ENCODE peak calls at places on chromosomes 5 and 9, in eight cellular contexts. T, Y, P, C, G, H, U and F are unnamed samples. For H3K4me1, the result is how much of the 10 kb centered on the place peaks cover.

GRCh38 chr5:111513175-111513520 is 813 bp upstream of the STARD4 start:
- DNase-seq in P (no peak), Y (no peak), G (no peak), C (no peak), T (no peak), U (no peak), H (no peak), F (no peak)

GRCh38 chr5:179319741-179320281 is 25.4 kb downstream of the ADAMTS2 start:
- DNase-seq in U (no peak), C (no peak), G (peak), T (no peak), H (peak), P (peak), Y (peak), F (no peak)

GRCh38 chr5:72160299-72160698 is 53.0 kb downstream of the MAP1B start:
- DNase-seq in Y (no peak), U (no peak), T (no peak), P (no peak), C (no peak), H (no peak), G (no peak), F (no peak)

GRCh38 chr5:72531496-72532190 is 24.4 kb upstream of the ZNF366 start:
- DNase-seq in U (no peak), T (peak), C (no peak), P (no peak), Y (no peak), H (no peak), G (no peak), F (no peak)

GRCh38 chr5:176693477-176693851 is 46.2 kb downstream of the TSPAN17 start:
- DNase-seq in H (no peak), Y (no peak), T (no peak), U (no peak), P (no peak), C (no peak), G (no peak), F (no peak)

GRCh38 chr5:154403234-154403633 is 42.6 kb upstream of the SAP30L start:
- DNase-seq in C (no peak), T (no peak), H (no peak), Y (no peak), G (no peak), P (peak), U (no peak), F (no peak)

GRCh38 chr9:36144322-36145206 is 8.0 kb downstream of the GLIPR2 start:
- DNase-seq in H (no peak), C (no peak), Y (no peak), P (peak), T (no peak), G (no peak), U (no peak), F (no peak)

GRCh38 chr9:97651646-97652045 is 18.0 kb downstream of the NCBP1 start:
- DNase-seq in T (no peak), P (no peak), Y (no peak), H (no peak), C (no peak), U (no peak), G (no peak), F (no peak)

GRCh38 chr5:115461093-115461492 is 83.5 kb downstream of the FEM1C start:
- DNase-seq in H (no peak), T (no peak), P (no peak), U (no peak), G (no peak), Y (no peak), C (no peak), F (no peak)

GRCh38 chr5:88145603-88146467 is 122.8 kb downstream of the TMEM161B start:
- DNase-seq in H (peak), P (no peak), C (peak), U (no peak), T (no peak), G (no peak), Y (no peak), F (no peak)

GRCh38 chr5:75243510-75243909 is 6.8 kb upstream of the ANKRD31 start:
- DNase-seq in T (no peak), P (no peak), Y (no peak), U (no peak), C (no peak), G (no peak), H (no peak), F (no peak)

GRCh38 chr9:68947015-68947414 is 66.9 kb downstream of the PRKACG start:
- DNase-seq in P (no peak), Y (no peak), T (no peak), H (no peak), C (peak), G (no peak), U (no peak), F (no peak)

GRCh38 chr5:77867194-77867691 is 91.1 kb upstream of the TBCA start:
- DNase-seq in U (no peak), T (peak), P (no peak), C (no peak), Y (no peak), G (no peak), H (no peak), F (no peak)

GRCh38 chr5:116395178-116395577 is 179.4 kb downstream of the SEMA6A start:
- DNase-seq in Y (no peak), T (no peak), G (no peak), H (no peak), C (no peak), U (no peak), P (no peak), F (no peak)

GRCh38 chr5:106085136-106085535 is 1585.6 kb downstream of the EFNA5 start:
- DNase-seq in G (no peak), C (no peak), Y (no peak), U (no peak), T (no peak), H (no peak), P (no peak), F (no peak)

GRCh38 chr5:180821538-180821937 is 18.9 kb upstream of the MGAT1 start:
- DNase-seq in C (no peak), U (no peak), G (no peak), H (no peak), T (no peak), Y (no peak), P (no peak), F (no peak)

GRCh38 chr5:72681781-72682180 is 134.7 kb upstream of the TNPO1 start:
- DNase-seq in P (no peak), T (peak), G (no peak), U (no peak), C (no peak), H (no peak), Y (no peak), F (no peak)

GRCh38 chr9:76223749-76224340 is 170.4 kb downstream of the RFK start:
- DNase-seq in Y (no peak), U (no peak), H (no peak), G (no peak), P (no peak), C (no peak), T (no peak), F (no peak)

GRCh38 chr5:96297867-96298266 is 135.2 kb downstream of the PCSK1 start:
- DNase-seq in H (no peak), T (no peak), G (no peak), P (no peak), Y (no peak), C (no peak), U (no peak), F (no peak)

GRCh38 chr5:78985407-78986223 is 505 bp upstream of the ARSB start:
- DNase-seq in C (no peak), G (peak), Y (peak), T (peak), U (no peak), P (peak), H (peak), F (peak)

GRCh38 chr5:42612997-42613396 is 143.6 kb upstream of the CCDC152 start:
- DNase-seq in C (no peak), Y (no peak), U (no peak), T (peak), H (no peak), G (no peak), P (no peak), F (no peak)

GRCh38 chr5:134240421-134240962 is 14.6 kb upstream of the PPP2CA start:
- DNase-seq in P (no peak), H (no peak), Y (no peak), U (no peak), C (no peak), G (no peak), T (peak), F (no peak)

GRCh38 chr9:33676746-33677505 is 118.4 kb upstream of the PRSS3 start:
- DNase-seq in H (peak), P (peak), T (peak), C (peak), U (peak), G (peak), Y (peak), F (no peak)

GRCh38 chr9:4780651-4781050 is 12.1 kb upstream of the RCL1 start:
- DNase-seq in P (no peak), C (peak), G (no peak), Y (no peak), T (no peak), U (no peak), H (no peak), F (no peak)

GRCh38 chr5:40656766-40657165 is 22.9 kb upstream of the PTGER4 start:
- DNase-seq in H (no peak), Y (no peak), T (no peak), G (no peak), C (no peak), U (no peak), P (no peak), F (no peak)

GRCh38 chr5:29744618-29745017 is 1448.9 kb upstream of the CDH6 start:
- DNase-seq in H (no peak), P (no peak), C (no peak), G (no peak), U (no peak), Y (no peak), T (no peak), F (no peak)

GRCh38 chr9:117134826-117135411 is 279.9 kb downstream of the ASTN2 start:
- DNase-seq in T (no peak), P (no peak), U (no peak), C (no peak), H (no peak), Y (no peak), G (no peak), F (no peak)

GRCh38 chr9:117138257-117138656 is 276.6 kb downstream of the ASTN2 start:
- DNase-seq in H (no peak), T (no peak), P (no peak), Y (no peak), C (no peak), U (no peak), G (no peak), F (no peak)

GRCh38 chr9:117135481-117135880 is 279.4 kb downstream of the ASTN2 start:
- DNase-seq in G (no peak), P (no peak), H (no peak), C (no peak), U (no peak), Y (no peak), T (no peak), F (no peak)

GRCh38 chr9:117136461-117136860 is 278.4 kb downstream of the ASTN2 start:
- DNase-seq in G (no peak), C (no peak), U (no peak), H (no peak), Y (no peak), P (no peak), T (no peak), F (no peak)
- H3K4me1 ChIP-seq in G (under half), C (under half), U (under half), H (under half), Y (under half), P (under half), T (under half), F (under half)

DNA sequence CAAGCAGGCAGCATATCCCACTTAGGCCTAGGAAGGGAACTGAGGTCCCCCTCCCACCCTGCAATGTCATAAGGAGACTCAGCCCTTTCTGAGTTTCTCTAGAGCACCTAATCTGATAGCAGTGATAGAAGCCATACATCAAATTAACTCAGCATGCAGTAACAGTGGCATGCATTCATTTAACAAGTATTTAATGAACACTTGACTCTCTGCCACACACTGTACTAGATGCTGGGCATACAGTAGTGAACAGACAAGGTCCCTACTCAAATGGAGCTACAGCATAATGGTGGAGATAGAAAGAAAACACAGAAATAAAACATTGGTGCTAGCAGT is 58.6 kb downstream of the SLC22A5 start:
- DNase-seq in U (no peak), C (no peak), G (no peak), P (no peak), T (no peak), Y (no peak), H (no peak), F (no peak)
- H3K4me1 ChIP-seq in U (half or more), C (under half), G (half or more), P (half or more), T (half or more), Y (half or more), H (under half), F (under half)

GRCh38 chr9:128486201-128486600 is 18.3 kb upstream of the GLE1 start:
- DNase-seq in U (no peak), T (no peak), Y (no peak), P (no peak), H (no peak), C (no peak), G (no peak), F (no peak)
- H3K4me1 ChIP-seq in U (under half), T (under half), Y (under half), P (under half), H (under half), C (under half), G (under half), F (under half)

DNA sequence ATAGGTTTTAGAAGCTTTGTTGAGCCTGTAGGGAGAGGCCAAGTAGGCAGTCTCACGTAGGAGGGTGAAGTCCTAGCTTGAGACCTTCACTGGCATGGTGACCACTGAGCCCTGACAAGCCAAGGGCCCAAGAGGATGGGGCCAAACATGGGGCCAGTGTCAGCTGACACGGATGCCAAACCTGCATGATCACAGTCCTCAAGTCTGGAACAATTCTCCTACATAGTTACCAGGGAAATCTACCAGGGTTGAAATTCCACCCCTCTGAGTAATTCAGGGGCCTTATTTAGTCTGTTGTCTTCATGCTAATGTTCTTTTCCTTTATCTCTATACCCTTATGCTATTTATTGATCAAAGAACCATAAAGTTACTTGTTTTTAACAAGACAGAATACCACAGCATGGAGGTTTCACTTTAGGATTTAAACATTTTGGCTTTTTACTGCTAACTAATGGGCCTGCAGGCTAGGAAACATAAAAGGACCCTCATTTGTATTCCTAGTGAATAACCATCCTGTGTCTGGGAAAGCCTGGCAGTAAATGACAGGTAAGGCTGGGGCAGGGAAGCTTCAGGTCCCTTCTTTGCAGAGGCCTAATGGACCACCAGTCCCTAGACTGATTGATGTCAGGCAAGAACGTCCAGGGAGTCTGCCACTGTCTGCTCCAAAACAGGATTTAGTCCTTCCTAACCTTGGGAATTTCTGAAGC is 140.8 kb downstream of the FGF1 start:
- DNase-seq in H (no peak), T (no peak), U (no peak), Y (no peak), P (no peak), C (no peak), G (no peak), F (no peak)
- H3K4me1 ChIP-seq in H (under half), T (under half), U (half or more), Y (half or more), P (under half), C (under half), G (under half), F (under half)

GRCh38 chr9:134403292-134403681 is 77.0 kb downstream of the RXRA start:
- DNase-seq in G (peak), P (no peak), C (no peak), Y (peak), H (no peak), U (peak), T (no peak), F (no peak)
- H3K4me1 ChIP-seq in G (half or more), P (half or more), C (under half), Y (half or more), H (half or more), U (half or more), T (under half), F (half or more)

GRCh38 chr9:91302831-91303230 is 58.9 kb downstream of the AUH start:
- DNase-seq in P (no peak), H (no peak), T (peak), C (no peak), Y (no peak), G (no peak), U (no peak), F (no peak)
- H3K4me1 ChIP-seq in P (under half), H (under half), T (under half), C (under half), Y (under half), G (half or more), U (under half), F (under half)

GRCh38 chr5:175365866-175366265 is 78.1 kb downstream of the DRD1 start:
- DNase-seq in H (no peak), T (no peak), U (no peak), P (no peak), G (no peak), Y (no peak), C (no peak), F (no peak)
- H3K4me1 ChIP-seq in H (under half), T (under half), U (under half), P (under half), G (under half), Y (under half), C (under half), F (under half)

DNA sequence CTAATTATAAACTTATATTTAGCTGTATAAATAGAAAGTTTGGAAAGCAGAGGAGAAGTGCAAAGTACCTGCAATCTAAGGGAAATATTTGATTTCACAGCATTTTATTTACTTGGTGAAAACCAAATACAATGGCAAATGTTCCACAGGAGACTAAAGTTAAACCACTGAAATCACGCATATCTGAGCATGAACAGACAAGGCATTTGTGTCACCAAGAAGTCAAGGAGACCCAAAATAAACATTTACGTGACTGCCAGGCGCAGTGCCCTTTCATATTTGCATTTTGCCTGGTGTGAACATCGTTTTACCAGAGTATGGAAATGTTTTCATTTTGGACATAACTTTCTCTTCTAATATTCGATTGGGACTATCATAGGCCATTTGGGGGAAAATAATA is 20.6 kb downstream of the UGCG start:
- DNase-seq in G (no peak), C (no peak), T (no peak), Y (no peak), P (no peak), H (no peak), U (no peak), F (no peak)
- H3K4me1 ChIP-seq in G (under half), C (under half), T (under half), Y (under half), P (half or more), H (under half), U (half or more), F (under half)

DNA sequence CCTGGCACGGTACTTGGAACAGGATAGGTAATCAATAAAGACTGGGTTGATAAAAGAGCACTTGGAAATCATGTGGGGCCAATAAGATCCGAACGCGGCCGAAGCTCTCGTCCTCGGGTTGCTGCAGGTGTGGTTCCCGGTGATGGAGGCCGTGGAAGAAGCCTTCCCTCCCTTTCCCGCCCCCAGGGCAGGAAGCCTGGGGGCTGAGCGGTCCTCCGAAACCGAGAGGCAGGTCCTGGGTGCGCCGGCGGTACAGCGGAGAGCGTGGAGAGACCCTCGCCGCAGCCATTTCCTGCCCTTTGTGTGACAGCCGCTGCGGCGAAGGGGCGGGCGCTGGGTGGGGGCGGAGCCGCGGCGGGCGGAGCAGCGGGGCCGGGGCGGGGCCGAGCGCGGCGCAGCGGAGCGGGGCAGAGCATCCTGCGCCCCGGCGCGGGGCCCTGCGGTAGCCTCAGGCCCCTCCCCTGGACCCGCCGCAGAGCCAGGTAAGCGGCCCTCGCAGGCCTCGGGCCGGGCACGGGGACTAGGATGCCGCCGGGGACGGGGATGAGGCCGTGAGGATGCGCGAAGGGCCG is at the start of gene CYFIP2:
- DNase-seq in U (peak), P (peak), C (no peak), G (peak), H (peak), T (peak), Y (peak), F (peak)
- H3K4me1 ChIP-seq in U (under half), P (half or more), C (under half), G (under half), H (under half), T (under half), Y (under half), F (under half)

GRCh38 chr5:138849439-138849838 is 25.7 kb downstream of the LRRTM2 start:
- DNase-seq in G (no peak), U (no peak), H (no peak), C (no peak), T (no peak), P (no peak), Y (no peak), F (no peak)
- H3K4me1 ChIP-seq in G (under half), U (half or more), H (under half), C (under half), T (under half), P (half or more), Y (half or more), F (under half)